ENCODE peak calls at places on chromosomes 5 and 9, in eight cellular contexts. D is HL-60, F is tibial artery, R is lower lobe of right lung, J is neural progenitor cell, B is heart left ventricle, W is IMR-90, O is psoas muscle. Z is an unnamed sample.

GRCh38 chr5:160887780-160888179 is 35.8 kb upstream of the ATP10B start:
- DNase-seq in F (no peak), D (no peak), B (no peak), J (no peak), O (no peak), W (no peak), R (no peak), Z (no peak)

GRCh38 chr5:180825768-180826525 is 23.3 kb upstream of the MGAT1 start:
- DNase-seq in O (peak), F (peak), J (no peak), B (no peak), R (no peak), W (peak), D (no peak), Z (no peak)

GRCh38 chr5:178267876-178268275 is 35.3 kb upstream of the PHYKPL start:
- DNase-seq in B (peak), J (no peak), O (no peak), F (no peak), W (no peak), D (no peak), R (no peak), Z (no peak)

GRCh38 chr9:111961011-111961410 is 64.4 kb downstream of the UGCG start:
- DNase-seq in R (no peak), F (no peak), W (peak), J (no peak), B (no peak), D (no peak), O (no peak), Z (no peak)

GRCh38 chr5:168327019-168327421 is 35.6 kb downstream of the WWC1 start:
- DNase-seq in J (no peak), W (peak), O (no peak), B (no peak), F (no peak), D (no peak), R (no peak), Z (no peak)

GRCh38 chr5:159990506-159990905 is 18.4 kb upstream of the TTC1 start:
- DNase-seq in J (no peak), O (no peak), F (no peak), W (no peak), R (no peak), B (no peak), D (no peak), Z (no peak)

GRCh38 chr5:73693573-73694061 is 67.6 kb downstream of the ARHGEF28 start:
- DNase-seq in B (no peak), R (no peak), J (peak), F (no peak), O (no peak), D (no peak), W (peak), Z (peak)

GRCh38 chr5:53480474-53481353 is at the start of gene FST:
- DNase-seq in W (peak), O (no peak), D (no peak), B (peak), J (peak), R (peak), F (peak), Z (no peak)

GRCh38 chr9:109403116-109403515 is 82.3 kb upstream of the EPB41L4B start:
- DNase-seq in J (no peak), W (no peak), R (no peak), O (no peak), B (no peak), F (no peak), D (no peak), Z (no peak)

GRCh38 chr9:98302150-98302549 is 46.7 kb upstream of the TBC1D2 start:
- DNase-seq in W (no peak), D (no peak), R (no peak), O (no peak), J (no peak), B (no peak), F (no peak), Z (no peak)

GRCh38 chr9:1353291-1353690 is 303.1 kb downstream of the DMRT2 start:
- DNase-seq in D (no peak), R (no peak), W (no peak), J (no peak), O (no peak), F (no peak), B (no peak), Z (no peak)

GRCh38 chr9:136410500-136411287 is at the start of the genes ENTR1 and PMPCA:
- DNase-seq in F (peak), O (peak), W (peak), B (peak), J (peak), R (peak), D (peak), Z (peak)

GRCh38 chr9:4980046-4980727 is 4.9 kb upstream of the JAK2 start:
- DNase-seq in B (no peak), D (no peak), O (no peak), W (peak), J (no peak), F (no peak), R (no peak), Z (no peak)

GRCh38 chr9:89579741-89580395 is 24.9 kb upstream of the GADD45G start:
- DNase-seq in O (no peak), F (no peak), J (no peak), R (no peak), B (no peak), W (no peak), D (peak), Z (no peak)

GRCh38 chr9:38183994-38184568 is 115.1 kb upstream of the SHB start:
- DNase-seq in F (no peak), R (no peak), J (no peak), O (no peak), W (no peak), B (no peak), D (peak), Z (no peak)

GRCh38 chr5:83553000-83553486 is 81.5 kb downstream of the VCAN start:
- DNase-seq in R (no peak), W (peak), O (peak), F (peak), J (no peak), B (peak), D (no peak), Z (no peak)

GRCh38 chr5:72166070-72166979 is 59.0 kb downstream of the MAP1B start:
- DNase-seq in F (peak), B (peak), R (no peak), W (peak), O (peak), D (no peak), J (peak), Z (no peak)

GRCh38 chr9:135575995-135576631 is 14.6 kb downstream of the PAEP start:
- DNase-seq in W (no peak), F (no peak), D (no peak), O (no peak), R (no peak), J (no peak), B (no peak), Z (no peak)

GRCh38 chr5:112795944-112796678 is 58.4 kb downstream of the APC start:
- DNase-seq in W (no peak), J (no peak), R (no peak), B (no peak), F (no peak), D (no peak), O (no peak), Z (no peak)

GRCh38 chr5:175836741-175837729 is 34.3 kb upstream of the CPLX2 start:
- DNase-seq in D (no peak), O (no peak), B (no peak), F (no peak), R (no peak), W (no peak), J (no peak), Z (no peak)

GRCh38 chr5:128708841-128709240 is 170.8 kb upstream of the FBN2 start:
- DNase-seq in B (no peak), D (no peak), F (no peak), O (no peak), J (no peak), R (no peak), W (no peak), Z (no peak)

GRCh38 chr5:52784741-52785140 is 3.0 kb upstream of the ITGA1 start:
- DNase-seq in F (no peak), D (no peak), R (no peak), B (no peak), W (peak), O (no peak), J (no peak), Z (no peak)

GRCh38 chr5:122492675-122493074 is 180.6 kb downstream of the SNCAIP start:
- DNase-seq in R (no peak), W (no peak), F (no peak), J (peak), B (no peak), D (no peak), O (no peak), Z (no peak)

DNA sequence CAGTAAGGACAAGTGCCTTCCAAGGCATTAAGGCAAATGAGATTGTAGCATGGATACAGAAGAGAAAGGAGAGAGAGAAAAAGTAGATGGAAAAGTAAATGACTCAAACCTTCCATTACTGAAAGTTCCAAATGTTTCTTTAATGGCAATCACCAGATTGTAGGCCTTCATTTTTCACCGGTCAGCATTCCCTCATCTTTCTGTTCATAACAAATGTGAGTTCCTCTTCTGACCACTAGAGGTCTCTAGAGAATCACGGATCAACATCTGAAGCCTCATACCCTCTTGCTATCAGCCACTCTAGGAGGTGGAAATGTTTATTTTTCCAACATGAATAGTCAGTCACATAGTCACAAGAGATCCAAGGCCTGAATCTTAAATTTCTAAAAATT is 73.6 kb upstream of the RPS23 start:
- DNase-seq in B (no peak), J (peak), W (peak), F (no peak), O (no peak), R (no peak), D (peak), Z (peak)
- H3K27ac ChIP-seq in B (peak), J (no peak), W (no peak), F (peak), O (no peak), R (peak), D (no peak), Z (no peak)

GRCh38 chr9:95025213-95026170 is 292.0 kb downstream of the FANCC start:
- DNase-seq in B (peak), J (peak), D (no peak), O (peak), W (peak), F (peak), R (peak), Z (peak)

GRCh38 chr9:95023217-95024003 is 294.1 kb downstream of the FANCC start:
- DNase-seq in R (peak), W (peak), J (no peak), B (peak), O (no peak), D (no peak), F (no peak), Z (no peak)

GRCh38 chr9:95021166-95021886 is 294.8 kb downstream of the AOPEP start:
- DNase-seq in J (no peak), W (no peak), R (no peak), D (no peak), F (no peak), B (no peak), O (no peak), Z (no peak)

GRCh38 chr9:95027914-95028854 is 289.3 kb downstream of the FANCC start:
- DNase-seq in B (no peak), W (no peak), F (no peak), O (no peak), J (no peak), R (peak), D (no peak), Z (no peak)

GRCh38 chr9:95024097-95024671 is 293.3 kb downstream of the FANCC start:
- DNase-seq in O (peak), W (no peak), B (peak), D (no peak), R (no peak), F (no peak), J (peak), Z (no peak)
- TF ChIP-seq CTCF in O (peak), W (no peak), B (no peak), D (no peak), R (no peak), F (no peak), J (no peak), Z (no peak)

DNA sequence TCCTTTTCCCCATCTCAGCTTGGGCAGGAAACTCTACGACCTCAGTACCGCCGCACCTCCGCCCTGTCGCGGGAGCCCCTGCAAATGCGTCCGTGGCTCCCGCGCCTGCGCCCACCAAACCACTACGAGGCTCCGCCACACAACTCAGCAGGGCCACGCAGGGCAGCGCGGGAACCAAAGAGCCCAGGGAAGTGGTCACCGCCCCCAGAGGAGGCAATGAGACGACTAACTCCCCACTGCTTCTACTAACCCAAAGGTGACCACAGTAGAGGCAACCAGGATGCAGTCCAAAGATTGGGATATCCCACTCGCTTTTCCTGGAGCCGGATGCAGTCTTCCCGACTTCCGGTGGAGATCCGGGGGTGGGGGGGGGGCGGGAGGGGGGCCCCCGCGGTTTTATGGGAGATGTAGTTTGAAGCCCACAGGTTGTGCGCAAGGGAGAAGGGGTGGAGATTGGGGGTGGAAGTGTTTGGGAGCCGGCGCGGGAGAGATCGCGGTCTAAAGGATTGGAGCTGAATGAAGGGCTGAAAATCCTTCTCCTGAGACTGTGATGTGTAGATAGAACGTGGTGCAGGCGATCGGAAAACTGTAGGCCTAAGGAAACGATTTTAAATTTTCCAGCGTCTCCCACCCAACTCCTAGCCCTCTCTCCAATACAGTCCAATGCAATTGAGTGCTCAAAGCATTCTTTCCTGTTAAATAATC is at the start of gene NUDT12:
- DNase-seq in F (peak), W (peak), O (peak), J (peak), B (peak), R (peak), D (no peak), Z (peak)
- H3K27ac ChIP-seq in F (peak), W (peak), O (peak), J (peak), B (peak), R (peak), D (peak), Z (peak)

GRCh38 chr9:14427419-14427818 is 113.5 kb upstream of the NFIB start:
- DNase-seq in J (no peak), R (no peak), O (no peak), F (no peak), W (no peak), B (no peak), D (no peak), Z (no peak)
- TF ChIP-seq CTCF in J (no peak), R (no peak), O (no peak), F (no peak), W (no peak), B (no peak), D (no peak), Z (no peak)

DNA sequence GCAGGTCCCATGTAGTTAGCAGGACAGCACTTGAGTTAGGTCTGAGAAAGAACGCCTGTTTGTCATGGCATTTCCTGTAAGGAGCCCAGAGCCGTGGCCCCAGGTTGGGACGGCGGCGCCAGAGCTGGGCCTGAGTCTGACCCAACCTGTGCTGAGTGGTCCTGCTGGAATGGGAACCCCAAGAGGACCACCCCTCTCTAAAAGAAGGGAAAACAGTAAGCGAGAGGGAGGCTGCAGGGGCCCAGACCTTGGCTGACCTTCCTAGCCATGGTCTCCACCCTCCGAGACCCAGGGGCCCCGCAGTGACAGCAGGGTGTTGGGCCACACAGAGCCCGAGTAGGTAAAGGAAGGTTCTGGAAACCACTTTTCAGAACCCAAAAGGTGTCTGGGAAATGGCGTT is 1.8 kb upstream of the LRRC14B start:
- DNase-seq in W (no peak), F (no peak), R (no peak), O (peak), D (no peak), J (no peak), B (no peak), Z (no peak)
- H3K27ac ChIP-seq in W (no peak), F (no peak), R (no peak), O (peak), D (no peak), J (no peak), B (peak), Z (no peak)